ENCODE peak calls at places on chromosome 12, in nine cellular contexts. Y is MCF 10A, R is lung, J is AG10803, O is esophagus squamous epithelium, G is PC-9, I is foreskin fibroblast, V is MM.1S, S is heart left ventricle. E is an unnamed sample.

GRCh38 chr12:126950266-126950665 is 1316.7 kb upstream of the TMEM132C start:
- DNase-seq in R (no peak), J (no peak), V (no peak), G (no peak), I (no peak), Y (no peak), O (no peak), S (no peak), E (no peak)

GRCh38 chr12:93819048-93819491 is 141.9 kb downstream of the CRADD start:
- DNase-seq in J (peak), S (peak), V (no peak), G (no peak), I (peak), Y (no peak), O (no peak), R (peak), E (no peak)

GRCh38 chr12:65826513-65827171 is 2.4 kb downstream of the HMGA2 start:
- DNase-seq in R (no peak), S (no peak), J (peak), I (no peak), V (no peak), Y (peak), O (no peak), G (peak), E (peak)

GRCh38 chr12:53340398-53340797 is 4.2 kb upstream of the SP7 start:
- DNase-seq in O (no peak), I (no peak), G (no peak), J (no peak), R (no peak), Y (no peak), V (no peak), S (no peak), E (peak)

GRCh38 chr12:112664569-112664968 is 127.0 kb upstream of the RPH3A start:
- DNase-seq in Y (peak), R (no peak), G (no peak), J (no peak), S (no peak), I (no peak), O (no peak), V (peak), E (peak)

GRCh38 chr12:132165584-132165983 is 21.3 kb downstream of the NOC4L start:
- DNase-seq in R (no peak), I (no peak), G (no peak), S (no peak), V (no peak), J (no peak), O (no peak), Y (no peak), E (no peak)

GRCh38 chr12:109604902-109605536 is 31.4 kb downstream of the MVK start:
- DNase-seq in J (no peak), I (no peak), V (no peak), Y (no peak), O (no peak), G (no peak), S (no peak), R (no peak), E (no peak)

GRCh38 chr12:6215932-6216494 is 15.8 kb downstream of the CD9 start:
- DNase-seq in V (no peak), S (no peak), J (peak), O (no peak), Y (peak), G (peak), R (peak), I (peak), E (no peak)

GRCh38 chr12:110861729-110862128 is 14.9 kb downstream of the CCDC63 start:
- DNase-seq in V (no peak), I (no peak), J (no peak), R (no peak), S (no peak), O (no peak), G (no peak), Y (no peak), E (no peak)

GRCh38 chr12:92404259-92404894 is 258.7 kb upstream of the BTG1 start:
- DNase-seq in R (no peak), Y (no peak), V (no peak), I (no peak), O (no peak), G (no peak), S (no peak), J (no peak), E (no peak)
- TF ChIP-seq CTCF in R (no peak), Y (no peak), V (no peak), I (no peak), O (no peak), G (no peak), S (no peak), J (no peak), E (no peak)

DNA sequence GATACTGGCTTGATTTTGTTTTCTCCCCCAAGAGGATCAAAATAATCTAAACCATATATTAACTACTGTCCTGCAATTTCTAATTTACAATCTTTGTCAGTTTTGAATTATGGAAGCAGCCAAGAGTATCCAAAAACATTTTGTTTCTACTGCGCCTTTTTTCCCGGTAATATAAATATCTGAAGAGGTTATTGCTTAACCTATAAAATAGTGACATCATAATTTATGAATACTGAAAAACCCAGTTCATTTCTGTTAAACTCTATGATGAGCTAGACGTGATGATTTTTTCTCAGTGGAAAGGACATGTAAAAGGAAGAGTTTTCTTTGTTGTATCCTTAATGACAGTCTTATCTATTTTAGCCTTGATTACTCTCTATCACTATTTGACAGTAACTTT is 3.2 kb upstream of the SSPN start:
- DNase-seq in S (no peak), O (no peak), V (no peak), R (no peak), I (no peak), Y (no peak), G (no peak), J (no peak), E (no peak)
- TF ChIP-seq CTCF in S (no peak), O (no peak), V (no peak), R (no peak), I (no peak), Y (no peak), G (no peak), J (no peak), E (no peak)

GRCh38 chr12:124940143-124940392 is 25.6 kb upstream of the UBC start:
- DNase-seq in G (no peak), R (no peak), V (no peak), S (no peak), J (no peak), Y (no peak), O (no peak), I (no peak), E (no peak)

GRCh38 chr12:124938066-124938465 is 23.6 kb upstream of the UBC start:
- DNase-seq in O (no peak), Y (peak), I (no peak), V (peak), J (no peak), S (no peak), R (no peak), G (no peak), E (no peak)

GRCh38 chr12:124940393-124941169 is 26.1 kb upstream of the UBC start:
- DNase-seq in V (peak), O (no peak), G (peak), Y (peak), I (peak), R (peak), J (peak), S (peak), E (peak)

GRCh38 chr12:124938606-124939427 is 24.4 kb upstream of the UBC start:
- DNase-seq in V (peak), Y (peak), G (no peak), O (no peak), R (peak), S (peak), J (peak), I (peak), E (peak)

DNA sequence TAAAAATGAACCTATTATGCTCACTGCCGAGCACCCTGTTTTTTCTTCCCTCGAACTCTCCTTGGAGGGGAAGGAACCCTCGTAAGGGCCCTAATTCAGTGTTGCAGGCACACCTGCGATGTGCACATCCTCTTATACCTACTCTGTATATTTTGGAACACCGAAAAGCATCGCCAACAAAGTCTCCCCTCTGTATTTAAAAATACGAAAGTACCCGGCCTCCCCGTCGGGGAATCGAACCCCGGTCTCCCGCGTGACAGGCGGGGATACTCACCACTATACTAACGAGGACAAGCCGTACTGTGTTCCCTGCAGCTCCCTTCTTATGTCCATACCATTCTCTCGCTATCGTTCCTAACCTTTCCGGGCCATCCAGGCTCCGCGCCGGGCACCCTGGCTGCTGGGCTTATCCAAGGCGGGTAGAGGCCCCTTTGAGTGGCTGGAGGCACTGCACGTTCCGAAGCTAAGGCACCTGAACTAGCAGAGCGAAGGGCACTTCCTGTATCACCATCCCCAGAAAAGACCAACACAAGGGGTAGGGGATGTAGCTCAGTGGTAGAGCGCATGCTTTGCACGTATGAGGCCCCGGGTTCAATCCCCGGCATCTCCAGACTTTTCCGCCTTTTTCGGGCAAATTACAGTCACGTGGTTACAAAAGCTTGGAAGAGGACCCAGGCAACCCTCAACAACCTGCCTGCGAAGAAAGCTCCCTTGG is 25.1 kb upstream of the UBC start:
- DNase-seq in Y (peak), I (peak), R (peak), J (peak), O (no peak), G (peak), V (peak), S (peak), E (peak)
- TF ChIP-seq CTCF in Y (no peak), I (no peak), R (no peak), J (no peak), O (peak), G (peak), V (no peak), S (no peak), E (no peak)

DNA sequence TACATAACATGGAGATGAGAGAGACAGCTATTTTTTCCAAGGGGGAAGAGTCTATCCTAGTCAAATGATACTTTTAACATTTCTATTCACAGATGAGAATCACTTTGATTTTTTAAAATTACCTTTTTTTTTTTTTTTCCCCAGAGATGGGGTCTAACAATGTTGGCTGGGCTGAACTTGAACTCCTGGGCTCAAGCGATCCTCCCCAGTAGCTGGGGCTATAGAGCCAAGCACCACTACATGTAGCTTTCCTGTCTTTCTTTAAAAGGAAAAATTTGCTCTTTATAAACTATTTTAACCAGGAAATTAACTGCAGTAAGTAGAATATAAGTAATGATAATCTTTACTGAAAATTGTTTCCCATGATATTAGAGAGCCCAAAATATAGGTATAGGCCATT is 3.3 kb downstream of the PRICKLE1 start:
- DNase-seq in G (no peak), I (no peak), J (no peak), V (no peak), S (no peak), Y (no peak), R (no peak), O (no peak), E (no peak)
- TF ChIP-seq CTCF in G (no peak), I (peak), J (no peak), V (no peak), S (no peak), Y (no peak), R (no peak), O (no peak), E (no peak)

GRCh38 chr12:83199069-83199468 is 512.4 kb downstream of the TMTC2 start:
- DNase-seq in V (no peak), Y (no peak), J (no peak), O (no peak), I (no peak), R (no peak), G (no peak), S (no peak), E (no peak)
- TF ChIP-seq CTCF in V (no peak), Y (no peak), J (no peak), O (no peak), I (no peak), R (no peak), G (no peak), S (no peak), E (no peak)

DNA sequence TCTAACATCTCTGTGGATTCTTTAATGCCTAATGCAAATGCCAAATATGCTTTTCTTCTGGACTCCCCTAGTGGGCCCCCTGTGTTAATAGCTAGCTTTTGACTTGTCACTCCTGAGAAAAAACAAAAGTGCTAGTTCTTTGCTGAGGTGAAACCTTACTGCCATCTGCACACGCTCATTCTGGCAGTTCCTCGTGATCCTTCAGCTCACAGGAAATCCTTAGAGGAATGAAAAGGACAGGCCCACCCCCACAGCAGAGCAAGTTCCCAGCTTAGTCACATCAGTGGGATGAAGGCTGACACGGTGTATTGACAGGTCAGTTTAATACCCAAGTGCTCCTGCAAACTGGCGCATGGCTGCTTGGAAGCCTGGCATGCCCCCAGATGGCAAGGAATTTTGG is 165.1 kb upstream of the ATP2B1 start:
- DNase-seq in S (no peak), V (no peak), I (no peak), R (no peak), O (no peak), J (peak), G (no peak), Y (no peak), E (peak)
- TF ChIP-seq CTCF in S (no peak), V (no peak), I (no peak), R (no peak), O (no peak), J (no peak), G (no peak), Y (no peak), E (no peak)

DNA sequence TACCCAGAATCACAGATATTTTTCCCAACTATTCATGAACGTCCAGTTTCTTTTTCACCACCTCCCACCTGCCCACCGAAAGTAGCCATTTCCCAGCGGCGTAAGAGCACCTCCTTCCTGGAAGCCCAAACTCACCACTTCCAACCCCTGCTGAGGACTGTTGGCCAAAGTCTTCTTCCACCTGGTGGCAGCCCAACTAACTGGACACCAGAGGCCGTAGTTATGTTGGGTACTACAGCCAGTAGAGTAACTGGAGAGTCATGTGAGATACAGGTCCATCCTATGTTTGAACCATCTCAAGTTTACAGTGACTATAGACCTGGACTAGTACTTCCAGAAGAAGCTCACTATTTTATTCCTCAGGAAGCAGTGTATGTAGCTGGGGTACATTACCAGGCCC is 81.6 kb downstream of the RAD52 start:
- DNase-seq in S (no peak), Y (no peak), O (no peak), G (no peak), I (no peak), J (no peak), V (no peak), R (no peak), E (no peak)
- TF ChIP-seq CTCF in S (no peak), Y (no peak), O (no peak), G (no peak), I (no peak), J (no peak), V (no peak), R (no peak), E (no peak)

GRCh38 chr12:50084775-50085614 is at the start of gene SMARCD1:
- DNase-seq in O (peak), G (peak), S (peak), I (peak), R (peak), V (peak), J (peak), Y (peak), E (peak)
- TF ChIP-seq CTCF in O (no peak), G (peak), S (no peak), I (peak), R (peak), V (peak), J (peak), Y (no peak), E (peak)

DNA sequence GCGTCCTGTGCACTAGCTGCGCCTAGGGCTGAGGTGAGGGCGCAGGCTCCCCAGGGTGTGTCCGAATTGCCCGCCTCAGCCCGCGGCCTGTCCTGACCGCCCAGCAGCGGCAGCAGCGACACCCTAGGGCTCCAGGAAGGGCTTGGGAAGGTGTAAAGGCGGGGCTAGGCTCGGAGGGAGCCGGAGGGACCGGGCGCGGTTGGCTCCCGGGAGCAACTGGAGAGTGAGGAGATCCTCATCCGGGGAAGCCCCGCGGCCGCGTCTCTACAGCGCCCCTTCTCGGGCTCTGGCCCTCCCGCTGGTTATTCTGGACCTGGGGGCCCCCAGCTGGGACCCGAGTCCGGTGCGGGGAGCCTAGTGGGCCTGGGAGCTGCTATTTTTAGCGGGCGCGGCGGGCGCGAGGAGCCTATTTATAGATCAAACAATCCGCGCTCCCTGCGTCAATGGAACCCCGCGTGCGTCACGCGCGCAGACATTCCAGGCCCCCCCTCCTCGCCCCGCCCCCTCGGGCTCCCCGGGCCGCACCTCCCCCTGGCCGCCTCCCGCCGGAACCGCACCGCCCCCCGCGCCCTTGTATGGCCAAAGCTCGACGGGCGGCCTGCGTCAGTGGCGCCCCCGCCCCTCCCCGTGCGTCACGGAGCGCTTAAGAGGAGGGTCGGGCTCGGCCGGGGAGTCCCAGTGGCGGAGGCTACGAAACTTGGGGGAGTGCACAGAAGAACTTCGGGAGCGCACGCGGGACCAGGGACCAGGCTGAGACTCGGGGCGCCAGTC is at the start of gene NR4A1:
- DNase-seq in O (peak), V (peak), J (peak), I (peak), S (peak), G (peak), R (peak), Y (peak), E (peak)
- TF ChIP-seq CTCF in O (no peak), V (peak), J (no peak), I (no peak), S (peak), G (no peak), R (no peak), Y (no peak), E (peak)

E was measured in GM20000.